ENCODE peak calls at places on chromosomes 11 and 22, in four cellular contexts. L, H, T and J are unnamed samples.

GRCh38 chr11:103845331-103845730 is 191.1 kb upstream of the DDI1 start:
- DNase-seq in L (no peak), H (no peak), T (no peak), J (no peak)

GRCh38 chr11:45659818-45660160 is 5.6 kb downstream of the CHST1 start:
- DNase-seq in L (no peak), H (no peak), T (no peak), J (no peak)

GRCh38 chr11:96393753-96394348 is 4.0 kb downstream of the JRKL start:
- DNase-seq in L (peak), H (peak), T (no peak), J (peak)

GRCh38 chr11:86374586-86374985 is at the start of gene CCDC81:
- DNase-seq in L (no peak), H (no peak), T (peak), J (no peak)

GRCh38 chr22:39312410-39312809 is 7.0 kb downstream of the RPL3 start:
- DNase-seq in L (no peak), H (no peak), T (no peak), J (no peak)

GRCh38 chr11:93444671-93445073 is 98.5 kb downstream of the SMCO4 start:
- DNase-seq in L (peak), H (no peak), T (peak), J (no peak)

GRCh38 chr22:37500745-37501144 is 14.6 kb upstream of the MFNG start:
- DNase-seq in L (no peak), H (no peak), T (no peak), J (no peak)

GRCh38 chr11:72594493-72595291 is 79.5 kb downstream of the PDE2A start:
- DNase-seq in L (no peak), H (no peak), T (no peak), J (no peak)

GRCh38 chr11:65104628-65105027 is 7.0 kb upstream of the TM7SF2 start:
- DNase-seq in L (no peak), H (no peak), T (no peak), J (no peak)

GRCh38 chr11:123483465-123483864 is 53.4 kb downstream of the GRAMD1B start:
- DNase-seq in L (no peak), H (no peak), T (no peak), J (no peak)

GRCh38 chr11:114059278-114059983 is at the start of gene ZBTB16:
- DNase-seq in L (no peak), H (peak), T (peak), J (no peak)

GRCh38 chr11:114172871-114173444 is 113.4 kb downstream of the ZBTB16 start:
- DNase-seq in L (no peak), H (no peak), T (no peak), J (no peak)

GRCh38 chr11:64762916-64763803 is 3.4 kb upstream of the PYGM start:
- DNase-seq in L (no peak), H (no peak), T (peak), J (no peak)

GRCh38 chr11:85663781-85664560 is 958 bp downstream of the CREBZF start:
- DNase-seq in L (peak), H (peak), T (peak), J (peak)

GRCh38 chr22:36197065-36197440 is 4.6 kb downstream of the APOL4 start:
- DNase-seq in L (no peak), H (peak), T (no peak), J (no peak)

GRCh38 chr11:34188181-34188580 is 82.8 kb downstream of the NAT10 start:
- DNase-seq in L (no peak), H (no peak), T (no peak), J (no peak)

GRCh38 chr11:94400839-94401772 is at the start of gene GPR83:
- DNase-seq in L (no peak), H (no peak), T (peak), J (peak)

GRCh38 chr11:131666006-131666405 is 295.6 kb downstream of the NTM start:
- DNase-seq in L (no peak), H (no peak), T (no peak), J (no peak)

GRCh38 chr11:70901951-70902521 is 350.3 kb downstream of the SHANK2 start:
- DNase-seq in L (no peak), H (no peak), T (no peak), J (no peak)
- TF ChIP-seq PHF8 in L (no peak), H (no peak), T (no peak), J (no peak)

GRCh38 chr11:31236052-31236652 is 133.4 kb downstream of the DCDC1 start:
- DNase-seq in L (no peak), H (no peak), T (no peak), J (no peak)

GRCh38 chr11:31237819-31238771 is 131.4 kb downstream of the DCDC1 start:
- DNase-seq in L (no peak), H (no peak), T (no peak), J (peak)

GRCh38 chr11:31240340-31240904 is 129.1 kb downstream of the DCDC1 start:
- DNase-seq in L (peak), H (peak), T (no peak), J (peak)
- TF ChIP-seq PHF8 in L (no peak), H (no peak), T (no peak), J (no peak)

DNA sequence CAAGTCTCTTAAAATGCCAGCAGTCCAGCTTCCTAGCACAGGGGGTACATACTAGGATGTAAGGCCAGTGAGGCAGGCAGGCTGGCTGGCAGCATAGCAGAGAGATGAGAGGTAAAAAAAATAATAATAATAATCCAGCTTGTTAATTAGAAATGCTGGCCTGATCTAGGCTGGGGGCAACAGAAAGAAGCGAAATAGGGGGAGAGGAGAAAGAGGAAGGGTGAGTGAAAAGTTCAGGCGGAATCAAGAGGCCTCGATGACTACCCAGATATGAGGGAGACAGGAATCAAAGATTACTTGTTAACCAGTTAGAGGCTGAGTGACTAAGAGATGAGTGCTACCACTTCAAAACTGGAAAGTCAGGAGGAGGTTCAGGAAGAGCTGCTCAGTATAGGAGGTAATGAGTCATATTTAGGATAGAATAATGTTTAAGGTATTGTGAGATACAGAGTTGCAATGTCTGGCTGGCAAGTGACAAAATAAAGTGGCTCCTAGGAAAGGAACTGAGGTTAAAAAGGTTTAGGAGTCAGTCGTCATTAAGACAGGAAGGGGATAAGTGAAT is 2.8 kb downstream of the ALKBH8 start:
- DNase-seq in L (peak), H (no peak), T (no peak), J (peak)
- TF ChIP-seq PHF8 in L (no peak), H (no peak), T (no peak), J (no peak)

DNA sequence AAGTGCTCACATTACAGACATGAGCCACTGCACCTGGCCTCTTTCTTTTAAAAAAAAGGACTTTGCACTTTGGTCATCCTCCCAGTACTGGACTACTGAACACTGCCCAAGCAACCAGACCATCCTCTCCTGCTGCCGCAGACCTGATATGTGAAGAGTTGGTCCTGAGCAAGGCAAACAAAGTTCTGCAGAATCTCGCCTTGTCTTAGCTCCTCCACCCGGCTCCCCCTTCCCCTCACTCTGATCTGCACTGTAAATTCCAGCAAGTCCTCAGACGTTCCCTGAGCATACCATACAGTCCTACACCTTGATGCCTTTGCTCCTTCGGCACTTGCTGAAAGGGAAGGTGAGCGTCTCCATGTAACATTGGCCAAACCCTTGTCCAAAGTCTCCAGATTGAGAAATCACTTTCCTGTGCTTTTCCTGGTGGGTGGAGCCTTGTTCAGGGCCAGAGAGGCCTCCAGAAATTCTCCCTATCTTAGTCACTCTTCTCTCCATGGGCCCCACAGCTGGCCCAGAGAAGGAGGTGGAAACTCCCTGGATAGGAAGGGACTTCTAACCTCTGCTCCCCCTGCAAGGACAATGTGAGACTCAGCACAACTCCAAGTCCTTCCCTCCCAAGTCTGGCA is 47.0 kb upstream of the TIMP3 start:
- DNase-seq in L (peak), H (no peak), T (no peak), J (peak)
- TF ChIP-seq PHF8 in L (no peak), H (no peak), T (no peak), J (no peak)

DNA sequence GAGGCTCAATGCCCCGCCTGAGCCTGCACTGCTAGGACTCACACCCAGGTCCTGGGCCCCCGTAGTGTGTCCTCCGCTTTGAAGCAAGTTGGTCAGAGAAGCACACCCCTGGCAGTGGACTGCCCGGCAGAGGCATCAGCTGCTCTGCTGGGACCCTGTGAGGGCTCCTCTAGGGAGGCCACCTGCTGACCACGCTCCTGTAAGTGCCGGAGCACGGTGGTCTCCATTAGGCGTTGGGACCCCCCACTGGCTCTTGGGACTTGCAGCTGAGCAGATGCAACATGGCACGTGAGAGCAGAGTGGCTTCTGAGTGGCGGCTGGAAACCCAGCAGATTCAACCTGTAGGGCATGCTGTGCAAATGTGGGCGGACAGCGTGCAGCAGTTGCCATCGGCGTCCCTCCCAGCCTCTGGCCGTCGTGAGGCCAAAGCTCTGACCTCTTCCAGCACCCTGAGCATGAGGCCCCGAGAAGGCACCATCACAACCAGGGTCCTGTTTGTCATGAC is 16.9 kb downstream of the MRGPRG start:
- DNase-seq in L (no peak), H (no peak), T (no peak), J (no peak)
- TF ChIP-seq PHF8 in L (no peak), H (no peak), T (no peak), J (no peak)

GRCh38 chr11:62919476-62919875 is 1.7 kb downstream of the CHRM1 start:
- DNase-seq in L (no peak), H (no peak), T (no peak), J (no peak)

GRCh38 chr11:62918531-62918930 is 2.6 kb downstream of the CHRM1 start:
- DNase-seq in L (no peak), H (no peak), T (no peak), J (no peak)

GRCh38 chr11:62921573-62922188 is 518 bp upstream of the CHRM1 start:
- DNase-seq in L (no peak), H (peak), T (no peak), J (no peak)

GRCh38 chr11:62921201-62921572 is at the start of gene CHRM1:
- DNase-seq in L (no peak), H (no peak), T (no peak), J (no peak)

GRCh38 chr11:62919898-62920640 is 1.1 kb downstream of the CHRM1 start:
- DNase-seq in L (no peak), H (peak), T (no peak), J (no peak)
- TF ChIP-seq PHF8 in L (no peak), H (no peak), T (no peak), J (no peak)

DNA sequence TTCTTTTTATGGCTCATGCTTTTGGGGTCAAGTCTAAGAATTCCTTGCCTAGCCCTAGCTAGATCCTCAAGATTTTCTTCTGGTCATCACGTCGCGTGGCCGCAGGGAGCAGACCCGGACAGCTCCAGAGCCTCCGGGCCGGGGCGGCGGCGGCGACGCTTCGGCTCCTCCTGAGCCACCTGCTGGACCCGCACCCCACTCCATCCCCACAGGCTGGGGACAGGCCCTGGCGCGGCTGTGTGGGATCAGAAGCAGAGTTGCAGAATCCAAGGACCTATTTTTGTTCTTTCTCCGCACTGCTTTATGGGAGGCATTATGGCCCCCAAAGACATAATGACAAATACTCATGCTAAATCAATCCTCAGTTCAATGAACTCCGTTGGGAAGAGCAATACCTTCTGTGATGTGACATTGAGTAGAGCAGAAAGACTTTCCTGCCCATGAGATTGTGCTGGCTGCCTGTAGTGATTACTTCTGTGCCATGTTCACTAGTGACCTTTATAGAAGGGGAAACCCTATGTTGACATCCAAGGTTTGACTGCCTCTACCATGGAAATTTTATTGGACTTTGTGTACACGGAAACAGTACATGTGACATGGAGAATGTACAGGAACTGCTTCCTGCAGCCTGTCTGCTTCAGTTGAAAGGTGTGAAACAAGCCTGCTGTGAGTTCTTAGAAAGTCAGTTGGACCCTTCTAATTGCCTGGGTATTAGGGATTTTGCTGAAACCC is 12.4 kb upstream of the SCARF2 start:
- DNase-seq in L (no peak), H (no peak), T (no peak), J (no peak)
- TF ChIP-seq PHF8 in L (no peak), H (no peak), T (no peak), J (no peak)